ENCODE peak calls at places on chromosomes 3 and 15, in five cellular contexts. R, S, W, B and Q are unnamed samples.

GRCh38 chr15:41934843-41935242 is 37.5 kb downstream of the EHD4 start:
- DNase-seq in R (no peak), S (no peak), W (no peak), B (peak; percentile 66), Q (peak; percentile 74)

GRCh38 chr3:140828585-140828984 is 113.1 kb upstream of the SLC25A36 start:
- DNase-seq in R (no peak), S (no peak), W (no peak), B (no peak), Q (no peak)

GRCh38 chr3:34256791-34257190 is 458.4 kb downstream of the PDCD6IP start:
- DNase-seq in R (peak; percentile 35), S (no peak), W (no peak), B (no peak), Q (no peak)

GRCh38 chr3:183490653-183491052 is 62.2 kb upstream of the MCF2L2 start:
- DNase-seq in R (no peak), S (no peak), W (no peak), B (peak; percentile 41), Q (no peak)

GRCh38 chr3:16183601-16184270 is 9.3 kb downstream of the GALNT15 start:
- DNase-seq in R (no peak), S (peak; percentile 98), W (peak; percentile 95), B (no peak), Q (no peak)

GRCh38 chr15:85749261-85750151 is 45.2 kb downstream of the KLHL25 start:
- DNase-seq in R (no peak), S (peak; percentile 8), W (no peak), B (peak; percentile 21), Q (no peak)

GRCh38 chr3:109994853-109995252 is 657.5 kb upstream of the DPPA4 start:
- DNase-seq in R (no peak), S (no peak), W (no peak), B (no peak), Q (no peak)

GRCh38 chr15:63407612-63408011 is 26.0 kb upstream of the CA12 start:
- DNase-seq in R (no peak), S (no peak), W (no peak), B (no peak), Q (peak; percentile 34)

GRCh38 chr3:179410317-179410716 is 41.0 kb downstream of the GNB4 start:
- DNase-seq in R (no peak), S (peak; percentile 37), W (peak; percentile 8), B (no peak), Q (peak; percentile 69)

GRCh38 chr3:32285910-32286309 is 47.4 kb downstream of the CMTM8 start:
- DNase-seq in R (no peak), S (no peak), W (no peak), B (no peak), Q (no peak)

GRCh38 chr3:180693656-180694055 is 14.4 kb upstream of the CCDC39 start:
- DNase-seq in R (no peak), S (no peak), W (no peak), B (no peak), Q (no peak)

GRCh38 chr3:188950832-188951489 is 220.8 kb upstream of the TPRG1 start:
- DNase-seq in R (no peak), S (peak; percentile 99), W (peak; percentile 97), B (no peak), Q (no peak)

GRCh38 chr15:71768184-71768583 is 42.2 kb upstream of the NR2E3 start:
- DNase-seq in R (no peak), S (no peak), W (no peak), B (no peak), Q (no peak)

GRCh38 chr15:44045217-44045616 is 149.9 kb downstream of the FRMD5 start:
- DNase-seq in R (no peak), S (no peak), W (no peak), B (no peak), Q (no peak)

GRCh38 chr3:54427501-54427900 is 305.1 kb downstream of the CACNA2D3 start:
- DNase-seq in R (no peak), S (no peak), W (no peak), B (no peak), Q (no peak)

GRCh38 chr3:31096661-31097060 is 202.2 kb upstream of the GADL1 start:
- DNase-seq in R (no peak), S (no peak), W (peak; percentile 84), B (no peak), Q (no peak)

DNA sequence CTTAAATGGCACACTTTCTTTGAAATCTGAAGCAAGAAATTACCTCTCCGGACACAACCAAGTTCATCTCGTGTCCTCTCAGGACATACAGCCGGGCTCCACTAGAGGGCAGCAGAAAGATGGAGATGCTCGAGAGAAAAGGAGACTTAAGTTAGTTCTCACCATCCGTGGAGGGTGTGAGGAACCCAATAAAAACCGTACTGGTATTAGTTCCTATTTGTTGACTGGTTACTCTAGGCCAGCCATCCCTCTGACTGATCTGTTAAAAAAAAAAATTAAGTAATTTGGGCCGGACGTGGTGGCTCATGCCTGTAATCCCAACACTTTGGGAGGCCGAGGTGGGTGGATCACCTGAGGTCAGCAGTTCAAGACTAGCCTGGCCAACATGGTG is 7.9 kb upstream of the CYP11A1 start:
- DNase-seq in R (peak; percentile 74), S (peak; percentile 77), W (peak; percentile 80), B (peak; percentile 77), Q (peak; percentile 89)
- H2BK5ac ChIP-seq in R (no peak overlapping the region), S (no peak overlapping the region), W (no peak overlapping the region), B (no peak overlapping the region), Q (no peak overlapping the region)

DNA sequence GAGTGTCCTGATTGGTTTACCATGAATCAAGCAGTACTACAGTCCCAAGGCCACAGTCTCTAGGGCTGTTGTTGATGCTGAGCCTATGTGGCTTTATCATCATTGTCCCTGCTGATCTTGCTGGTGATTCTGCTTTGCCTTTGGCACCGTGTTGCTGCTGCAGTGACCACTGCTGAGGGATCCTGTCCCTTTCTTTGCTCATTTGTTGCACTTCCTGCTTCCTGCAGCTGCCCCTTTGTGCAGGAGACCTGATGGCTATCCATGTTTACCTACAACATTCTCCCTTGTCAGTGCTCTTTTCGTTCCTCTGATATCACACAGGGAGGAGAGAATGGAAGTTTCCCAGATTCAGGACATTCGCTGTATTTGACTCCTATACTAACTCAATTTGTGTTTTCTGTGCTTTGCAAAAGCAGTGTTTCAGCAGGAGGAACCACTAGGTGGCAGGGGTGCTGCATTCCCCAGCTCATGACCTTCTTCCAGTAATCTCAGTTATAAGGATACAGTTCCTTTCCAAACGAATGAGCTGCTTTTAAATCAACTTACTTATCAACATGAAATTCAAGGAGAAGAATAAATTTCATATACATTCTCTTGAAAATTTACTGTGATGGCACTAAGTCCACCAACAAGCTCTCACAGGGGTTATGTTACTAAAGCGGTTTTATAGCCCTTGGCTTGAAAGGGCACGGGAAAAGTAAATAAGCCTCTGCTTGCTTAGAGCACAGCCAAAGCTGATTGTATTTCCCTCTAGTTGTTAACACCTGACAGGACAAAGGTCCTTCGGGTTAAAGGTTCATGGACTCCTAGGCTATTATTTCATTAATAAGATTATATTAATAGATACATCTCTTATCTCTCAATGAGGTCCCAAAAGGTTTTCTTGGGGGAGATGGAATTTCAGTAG is 9.7 kb upstream of the THUMPD3 start:
- DNase-seq in R (peak; percentile 43), S (peak; percentile 79), W (peak; percentile 77), B (peak; percentile 68), Q (peak; percentile 79)
- H2BK5ac ChIP-seq in R (no peak overlapping the region), S (no peak overlapping the region), W (no peak overlapping the region), B (no peak overlapping the region), Q (no peak overlapping the region)

DNA sequence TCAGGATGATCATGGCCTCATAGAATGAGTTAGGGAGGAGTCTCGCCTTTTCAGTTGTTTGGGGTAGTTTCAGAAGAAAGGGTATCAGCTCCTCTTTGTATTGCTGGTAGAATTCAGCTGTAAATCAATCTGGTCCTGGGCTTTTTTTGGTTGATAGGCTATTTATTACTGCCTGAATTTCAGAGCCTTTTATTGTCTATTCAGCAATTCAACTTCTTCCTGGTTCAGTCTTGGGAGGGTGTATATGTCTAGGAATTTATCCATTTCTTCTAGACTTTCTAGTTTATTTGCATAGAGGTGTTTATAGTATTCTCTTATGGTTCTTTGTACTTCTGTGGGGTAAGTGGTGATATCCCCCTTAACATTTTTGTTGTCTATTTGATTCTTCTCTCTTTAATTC is 1024.2 kb downstream of the DIPK2A start:
- DNase-seq in R (no peak), S (no peak), W (no peak), B (no peak), Q (no peak)
- H2BK5ac ChIP-seq in R (no peak overlapping the region), S (no peak overlapping the region), W (no peak overlapping the region), B (no peak overlapping the region), Q (no peak overlapping the region)

GRCh38 chr3:13549513-13550256 is 760 bp downstream of the FBLN2 start:
- DNase-seq in R (no peak), S (no peak), W (no peak), B (no peak), Q (no peak)
- H2BK5ac ChIP-seq in R (no peak overlapping the region), S (no peak overlapping the region), W (no peak overlapping the region), B (no peak overlapping the region), Q (no peak overlapping the region)